ENCODE peak calls at places on chromosome 16, in four cellular contexts. M is CD4-positive, CD25-positive, alpha-beta regulatory T cell; I is NT2/D1; Q is small intestine. A is an unnamed sample.

GRCh38 chr16:88941933-88942909 is 34.8 kb downstream of the CBFA2T3 start:
- DNase-seq in M (peak; percentile 29), Q (no peak), I (peak; percentile 43), A (peak; percentile 64)

GRCh38 chr16:1990336-1991134 is 765 bp downstream of the SYNGR3 start:
- DNase-seq in Q (peak; percentile 40), I (no peak), M (peak; percentile 39), A (peak; percentile 78)

GRCh38 chr16:27127293-27127692 is 60.6 kb downstream of the C16orf82 start:
- DNase-seq in Q (no peak), M (no peak), I (no peak), A (no peak)

GRCh38 chr16:87490091-87490798 is 2.6 kb downstream of the ZCCHC14 start:
- DNase-seq in Q (peak; percentile 65), I (no peak), M (peak; percentile 67), A (no peak)

GRCh38 chr16:52435573-52435972 is 111.4 kb downstream of the TOX3 start:
- DNase-seq in M (no peak), I (no peak), Q (no peak), A (no peak)

GRCh38 chr16:67672306-67672705 is 5.7 kb downstream of the C16orf86 start:
- DNase-seq in Q (no peak), I (no peak), M (no peak), A (no peak)

GRCh38 chr16:30958164-30959083 is 870 bp downstream of the SETD1A start:
- DNase-seq in Q (peak; percentile 36), I (no peak), M (no peak), A (peak; percentile 80)

GRCh38 chr16:57271063-57271345 is 13.5 kb downstream of the PLLP start:
- DNase-seq in I (no peak), Q (no peak), M (no peak), A (no peak)

GRCh38 chr16:57308041-57308440 is 23.6 kb upstream of the PLLP start:
- DNase-seq in M (no peak), Q (no peak), I (no peak), A (no peak)

GRCh38 chr16:76741623-76742022 is 449.4 kb upstream of the MON1B start:
- DNase-seq in I (no peak), M (no peak), Q (no peak), A (no peak)

GRCh38 chr16:84618428-84619102 is 687 bp upstream of the COTL1 start:
- DNase-seq in I (peak; percentile 70), Q (peak; percentile 75), M (no peak), A (peak; percentile 78)

GRCh38 chr16:54484700-54485099 is 198.1 kb upstream of the IRX3 start:
- DNase-seq in Q (no peak), M (no peak), I (no peak), A (no peak)

GRCh38 chr16:25045696-25046381 is 30.7 kb upstream of the ARHGAP17 start:
- DNase-seq in Q (peak; percentile 20), M (peak; percentile 25), I (no peak), A (no peak)

GRCh38 chr16:17784073-17784472 is 313.3 kb upstream of the XYLT1 start:
- DNase-seq in I (peak; percentile 56), M (peak; percentile 1), Q (peak; percentile 0), A (peak; percentile 66)

GRCh38 chr16:74297296-74297665 is 667 bp downstream of the PSMD7 start:
- DNase-seq in I (no peak), Q (peak; percentile 7), M (peak; percentile 55), A (peak; percentile 44)

GRCh38 chr16:13005836-13006235 is 104.4 kb downstream of the SHISA9 start:
- DNase-seq in Q (no peak), I (no peak), M (no peak), A (no peak)

GRCh38 chr16:13013043-13013442 is 111.6 kb downstream of the SHISA9 start:
- DNase-seq in Q (no peak), M (no peak), I (no peak), A (no peak)

GRCh38 chr16:66419527-66419926 is 7.6 kb upstream of the BEAN1 start:
- DNase-seq in Q (no peak), I (no peak), M (no peak), A (no peak)

GRCh38 chr16:66416136-66416535 is 11.0 kb upstream of the BEAN1 start:
- DNase-seq in M (no peak), I (no peak), Q (no peak), A (no peak)

GRCh38 chr16:66418165-66418962 is 8.7 kb upstream of the BEAN1 start:
- DNase-seq in Q (no peak), I (no peak), M (peak; percentile 18), A (no peak)

GRCh38 chr16:66414891-66415290 is 12.2 kb upstream of the BEAN1 start:
- DNase-seq in M (no peak), Q (no peak), I (no peak), A (no peak)

GRCh38 chr16:66416981-66417700 is 10.0 kb upstream of the BEAN1 start:
- DNase-seq in M (no peak), Q (no peak), I (no peak), A (no peak)
- H3K4me3 ChIP-seq in M (no peak overlapping the region), Q (no peak overlapping the region), I (no peak overlapping the region), A (no peak overlapping the region)

GRCh38 chr16:3283525-3284447 is 495 bp downstream of the ZNF263 start:
- DNase-seq in M (peak; percentile 17), I (no peak), Q (no peak), A (no peak)
- H3K4me3 ChIP-seq in M (peak overlapping the region; percentile 80), I (peak overlapping the region; percentile 99), Q (peak overlapping the region; percentile 74), A (peak overlapping the region; percentile 89)

DNA sequence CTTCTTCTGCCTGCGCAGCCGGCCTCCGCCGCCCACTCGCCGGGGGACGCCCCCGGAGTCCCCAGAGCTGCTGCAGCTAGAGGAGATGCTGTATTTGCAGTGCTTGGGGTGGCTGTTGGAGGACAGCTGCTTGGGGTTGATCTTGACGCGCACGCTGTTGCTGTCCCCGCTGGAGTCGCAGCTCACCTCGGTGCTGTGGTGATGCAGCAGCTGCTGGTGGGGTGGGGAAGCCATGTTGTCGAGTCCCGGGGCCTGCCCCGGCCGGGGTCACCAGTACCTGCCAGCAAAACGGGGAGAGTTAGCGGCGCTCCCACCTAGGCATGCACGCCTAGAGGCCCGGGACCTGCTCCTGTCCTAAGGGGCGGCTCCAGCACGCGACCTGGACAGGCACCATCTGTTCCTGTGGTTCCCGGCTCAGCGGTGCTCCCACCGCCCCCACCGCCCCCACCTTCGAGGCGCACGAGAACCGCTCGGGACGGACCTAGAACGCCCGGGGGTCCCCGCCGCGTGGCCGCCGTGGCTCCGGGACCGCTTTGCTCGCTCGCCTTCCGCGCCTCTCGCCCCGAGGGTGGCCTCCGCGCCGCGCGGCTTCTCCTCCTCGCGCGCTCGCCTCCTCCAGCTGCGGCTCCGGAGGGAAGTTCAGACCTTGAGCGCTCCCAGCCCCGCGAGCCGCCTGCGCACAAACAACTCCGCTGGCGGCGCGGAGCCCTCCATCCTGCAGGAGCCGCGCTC is 867 bp downstream of the ADCY9 start:
- DNase-seq in I (no peak), Q (peak; percentile 54), M (peak; percentile 46), A (peak; percentile 85)
- H3K4me3 ChIP-seq in I (peak overlapping the region; percentile 58), Q (peak overlapping the region; percentile 70), M (no peak overlapping the region), A (peak overlapping the region; percentile 82)

DNA sequence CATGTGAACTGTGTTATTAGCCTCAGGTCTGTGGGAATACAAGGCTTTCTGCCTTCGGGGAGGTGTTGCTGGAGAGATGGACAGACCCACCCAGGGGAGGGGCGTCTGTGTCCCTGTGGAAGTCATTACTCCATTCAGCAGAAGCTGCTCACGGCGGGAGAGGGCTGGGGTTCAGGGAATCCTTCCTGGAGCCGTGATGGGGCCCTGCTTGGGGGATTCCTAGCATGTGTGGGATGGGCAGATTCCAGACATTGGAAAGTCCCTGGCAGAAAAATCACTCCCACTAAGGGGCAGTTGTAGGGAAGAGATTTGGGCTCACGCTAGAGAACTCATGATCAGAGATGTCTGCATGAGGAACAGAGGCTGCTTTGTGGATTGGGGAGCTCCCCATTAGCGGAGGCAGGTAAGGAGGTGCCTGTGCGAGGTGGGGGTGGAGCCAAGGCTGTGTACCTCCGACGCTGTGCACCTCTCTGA is 56.3 kb upstream of the IL34 start:
- DNase-seq in I (no peak), Q (no peak), M (no peak), A (peak; percentile 72)
- H3K4me3 ChIP-seq in I (no peak overlapping the region), Q (no peak overlapping the region), M (no peak overlapping the region), A (no peak overlapping the region)

A was measured in hepatocyte.